ENCODE peak calls at places on chromosomes 13 and 19, in seven cellular contexts. C is heart right ventricle; O is kidney; P is adrenal gland; E is uterus; Q is breast epithelium; V is CD8-positive, alpha-beta memory T cell. M is an unnamed sample.

GRCh38 chr19:3465552-3465951 is 14.8 kb downstream of the SMIM24 start:
- DNase-seq in C (no peak), O (no peak), P (no peak), E (peak; percentile 21), Q (no peak), V (no peak), M (no peak)

GRCh38 chr19:41327499-41328156 is 17.7 kb downstream of the CCDC97 start:
- DNase-seq in C (peak; percentile 79), O (peak; percentile 95), P (peak; percentile 60), E (no peak), Q (peak; percentile 78), V (peak; percentile 92), M (peak; percentile 67)

GRCh38 chr19:3233831-3234230 is 9.4 kb downstream of the CELF5 start:
- DNase-seq in C (no peak), O (no peak), P (no peak), E (no peak), Q (no peak), V (no peak), M (no peak)

GRCh38 chr13:51249767-51250741 is 27.9 kb downstream of the FAM124A start:
- DNase-seq in C (no peak), O (no peak), P (no peak), E (no peak), Q (no peak), V (no peak), M (no peak)

GRCh38 chr19:52398091-52398461 is 427 bp downstream of the ZNF528 start:
- DNase-seq in C (peak; percentile 11), O (no peak), P (peak; percentile 17), E (no peak), Q (no peak), V (no peak), M (no peak)

GRCh38 chr13:49185264-49185663 is 34.9 kb upstream of the MLNR start:
- DNase-seq in C (no peak), O (no peak), P (no peak), E (no peak), Q (no peak), V (no peak), M (no peak)

GRCh38 chr13:80408270-80408669 is 67.3 kb upstream of the SPRY2 start:
- DNase-seq in C (no peak), O (no peak), P (no peak), E (no peak), Q (no peak), V (no peak), M (no peak)

GRCh38 chr19:8363803-8364771 is at the start of gene ANGPTL4:
- DNase-seq in C (peak; percentile 78), O (peak; percentile 83), P (peak; percentile 81), E (peak; percentile 80), Q (peak; percentile 74), V (peak; percentile 13), M (no peak)

GRCh38 chr19:4570423-4570822 is 10.9 kb upstream of the SEMA6B start:
- DNase-seq in C (no peak), O (no peak), P (no peak), E (no peak), Q (no peak), V (no peak), M (no peak)

GRCh38 chr13:23381877-23382276 is 51.6 kb downstream of the SACS start:
- DNase-seq in C (no peak), O (no peak), P (no peak), E (no peak), Q (no peak), V (no peak), M (no peak)

GRCh38 chr19:39156230-39156890 is 30.8 kb downstream of the PAK4 start:
- DNase-seq in C (no peak), O (no peak), P (no peak), E (no peak), Q (no peak), V (no peak), M (no peak)

GRCh38 chr19:17333611-17334413 is 843 bp downstream of the ANO8 start:
- DNase-seq in C (no peak), O (no peak), P (peak; percentile 89), E (no peak), Q (no peak), V (peak; percentile 42), M (peak; percentile 76)

GRCh38 chr13:77143325-77143907 is 116.5 kb upstream of the FBXL3 start:
- DNase-seq in C (no peak), O (no peak), P (no peak), E (no peak), Q (no peak), V (no peak), M (no peak)

DNA sequence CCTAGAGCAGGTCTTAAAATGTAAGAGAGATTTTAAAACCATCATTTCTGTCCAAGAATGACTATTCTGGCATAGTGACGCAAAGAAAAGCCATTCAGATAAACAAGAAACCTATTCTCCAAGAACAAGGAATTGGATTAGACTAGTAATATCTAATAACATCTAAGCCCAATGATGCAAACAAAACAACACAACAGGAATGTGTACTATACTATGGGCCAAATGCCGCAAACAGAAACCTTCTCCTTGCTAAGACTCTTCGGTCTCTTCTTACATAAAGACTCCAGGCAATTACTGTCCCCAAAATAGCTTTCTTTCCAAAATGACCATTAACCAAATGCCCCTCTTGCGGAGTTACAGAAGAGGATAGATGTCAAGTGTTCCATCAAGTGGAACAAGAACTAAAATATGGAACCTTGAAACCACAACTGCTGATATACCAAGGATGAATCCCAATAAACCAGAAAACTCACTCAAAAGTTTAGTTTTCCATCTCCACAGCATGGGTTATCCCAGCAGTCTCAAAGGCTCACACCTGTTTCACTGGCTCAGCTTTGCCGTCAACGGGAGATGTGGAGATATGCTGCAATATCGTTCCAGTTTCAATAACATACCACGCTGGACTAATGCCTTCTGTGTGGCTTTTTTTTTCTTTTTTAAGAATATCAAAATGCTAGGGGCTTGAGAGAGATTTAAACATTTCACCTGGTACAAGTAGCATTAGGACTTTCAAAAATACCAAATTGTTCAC is 76.2 kb downstream of the FOXO1 start:
- DNase-seq in C (no peak), O (no peak), P (no peak), E (no peak), Q (no peak), V (no peak), M (no peak)
- H3K4me3 ChIP-seq in C (no peak overlapping the region), O (no peak overlapping the region), P (no peak overlapping the region), E (no peak overlapping the region), Q (no peak overlapping the region), V (no peak overlapping the region), M (no peak overlapping the region)

GRCh38 chr19:10105241-10106099 is 692 bp upstream of the PPAN start:
- DNase-seq in C (no peak), O (no peak), P (no peak), E (no peak), Q (no peak), V (peak; percentile 72), M (no peak)

GRCh38 chr19:10104665-10105221 is 1.4 kb upstream of the PPAN start:
- DNase-seq in C (no peak), O (peak; percentile 73), P (peak; percentile 38), E (no peak), Q (no peak), V (peak; percentile 80), M (peak; percentile 87)

GRCh38 chr19:10106100-10106936 is at the start of gene PPAN:
- DNase-seq in C (peak; percentile 97), O (peak; percentile 99), P (peak; percentile 99), E (peak; percentile 97), Q (peak; percentile 98), V (peak; percentile 96), M (peak; percentile 97)

GRCh38 chr19:10102787-10103236 is 334 bp upstream of the ANGPTL6 start:
- DNase-seq in C (no peak), O (peak; percentile 41), P (no peak), E (no peak), Q (no peak), V (no peak), M (no peak)

DNA sequence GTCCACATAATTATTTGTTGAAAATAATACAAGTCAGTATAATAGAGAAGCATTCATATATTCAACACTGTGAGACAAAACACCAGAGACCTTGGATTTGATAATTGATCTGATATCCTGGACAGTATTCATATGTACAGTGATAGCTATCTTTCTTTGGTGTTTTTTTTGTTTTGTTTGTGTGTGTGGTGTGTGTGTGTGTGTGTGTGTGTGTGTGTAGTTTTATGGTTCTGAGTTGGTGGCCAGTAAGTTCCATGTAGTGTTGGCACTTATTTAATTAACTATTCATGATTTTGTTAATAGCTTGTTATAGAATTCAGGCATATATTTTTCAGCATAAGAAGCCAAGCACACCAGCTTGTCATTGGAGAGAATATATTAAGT is 1.6 kb upstream of the ANGPTL6 start:
- DNase-seq in C (no peak), O (no peak), P (no peak), E (no peak), Q (no peak), V (no peak), M (no peak)
- H3K4me1 ChIP-seq in C (peaks cover 51% of the 10 kb centered on the region), O (peaks cover 8% of the 10 kb centered on the region), P (peaks cover 8% of the 10 kb centered on the region), E (no peaks in the 10 kb centered on the region), Q (peaks cover 8% of the 10 kb centered on the region), V (peaks cover 67% of the 10 kb centered on the region), M (peaks cover 69% of the 10 kb centered on the region)

GRCh38 chr19:12789098-12789903 is 2.0 kb upstream of the JUNB start:
- DNase-seq in C (no peak), O (no peak), P (no peak), E (no peak), Q (no peak), V (no peak), M (no peak)

GRCh38 chr19:12788025-12788681 is 3.1 kb upstream of the JUNB start:
- DNase-seq in C (no peak), O (no peak), P (no peak), E (no peak), Q (no peak), V (no peak), M (no peak)

GRCh38 chr19:12789904-12790619 is 1.2 kb upstream of the JUNB start:
- DNase-seq in C (peak; percentile 98), O (peak; percentile 100), P (peak; percentile 98), E (peak; percentile 98), Q (peak; percentile 95), V (peak; percentile 93), M (peak; percentile 97)

GRCh38 chr19:12787458-12787857 is 3.8 kb upstream of the JUNB start:
- DNase-seq in C (no peak), O (no peak), P (no peak), E (no peak), Q (no peak), V (no peak), M (no peak)

GRCh38 chr19:12788682-12789097 is 2.6 kb upstream of the JUNB start:
- DNase-seq in C (peak; percentile 84), O (peak; percentile 94), P (peak; percentile 85), E (peak; percentile 79), Q (no peak), V (peak; percentile 55), M (no peak)
- H3K27ac ChIP-seq in C (peak overlapping the region; percentile 99), O (peak overlapping the region; percentile 100), P (peak overlapping the region; percentile 99), E (peak overlapping the region; percentile 100), Q (peak overlapping the region; percentile 100), V (peak overlapping the region; percentile 84), M (peak overlapping the region; percentile 99)

DNA sequence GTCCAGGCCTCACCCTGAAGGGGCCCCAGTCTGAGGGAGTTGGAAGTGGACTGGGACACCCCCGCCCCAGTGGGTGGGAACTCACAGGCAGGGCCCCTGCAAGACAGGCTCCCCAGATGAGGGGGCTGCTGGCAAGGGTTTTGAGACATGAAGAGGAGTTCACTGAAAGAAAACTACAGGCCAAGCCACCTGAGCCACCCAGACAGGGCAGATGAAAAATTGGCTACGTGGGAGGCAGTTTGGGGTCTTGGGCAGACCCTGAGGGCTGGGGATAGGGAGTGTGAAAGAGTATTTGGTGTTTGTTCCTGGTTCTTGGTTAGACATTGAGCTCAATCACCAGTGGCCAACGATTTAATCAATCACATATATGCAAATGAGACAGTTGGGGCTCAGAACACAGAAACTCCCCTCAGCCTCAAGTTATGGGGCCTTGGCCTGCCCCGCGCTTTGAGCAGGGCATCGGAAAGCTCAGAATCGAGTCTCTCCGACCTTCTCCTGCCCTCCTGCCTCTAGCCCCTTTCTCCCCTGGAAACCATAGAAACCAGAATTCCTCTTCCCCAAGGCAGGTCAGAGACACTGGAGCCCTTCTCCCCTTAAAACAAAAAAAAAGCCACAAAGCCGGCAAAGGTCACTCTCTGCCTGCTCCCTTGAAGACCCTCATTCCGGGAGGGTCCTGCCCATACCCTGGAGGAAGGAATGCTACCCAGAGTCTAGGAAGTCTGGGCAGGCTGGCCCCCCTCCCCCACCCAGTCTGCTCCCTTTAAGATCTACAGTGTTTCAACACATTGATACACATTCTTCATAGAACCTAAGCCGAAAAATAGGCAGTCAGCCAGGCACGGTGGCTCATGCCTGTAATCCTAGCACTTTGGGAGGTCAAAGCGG is 1.3 kb upstream of the ISYNA1 start:
- DNase-seq in C (no peak), O (no peak), P (peak; percentile 90), E (no peak), Q (no peak), V (no peak), M (no peak)
- H3K4me3 ChIP-seq in C (peak overlapping the region; percentile 70), O (no peak overlapping the region), P (no peak overlapping the region), E (no peak overlapping the region), Q (peak overlapping the region; percentile 71), V (no peak overlapping the region), M (no peak overlapping the region)